ENCODE peak calls at places on chromosomes 16 and 17, in five cellular contexts. One of them, this sample, is unnamed.

GRCh38 chr16:71687853-71688252 is 36.6 kb downstream of the PHLPP2 start:
- DNase-seq in retinal pigment epithelial cell: no peak
- DNase-seq in mesendoderm: no peak
- DNase-seq in naive thymus-derived CD4-positive, alpha-beta T cell: no peak
- DNase-seq in skeletal muscle cell: no peak
- DNase-seq in this sample: no peak

GRCh38 chr17:31390748-31391495 is 553 bp upstream of the RAB11FIP4 start:
- DNase-seq in naive thymus-derived CD4-positive, alpha-beta T cell: no peak
- DNase-seq in skeletal muscle cell: no peak
- DNase-seq in mesendoderm: peak; percentile 32
- DNase-seq in retinal pigment epithelial cell: no peak
- DNase-seq in this sample: no peak

GRCh38 chr16:56513972-56514371 is 5.9 kb downstream of the BBS2 start:
- DNase-seq in mesendoderm: peak; percentile 73
- DNase-seq in retinal pigment epithelial cell: no peak
- DNase-seq in naive thymus-derived CD4-positive, alpha-beta T cell: peak; percentile 59
- DNase-seq in skeletal muscle cell: peak; percentile 36
- DNase-seq in this sample: peak; percentile 85

GRCh38 chr17:8481703-8482102 is 46.0 kb downstream of the NDEL1 start:
- DNase-seq in mesendoderm: no peak
- DNase-seq in skeletal muscle cell: no peak
- DNase-seq in naive thymus-derived CD4-positive, alpha-beta T cell: no peak
- DNase-seq in retinal pigment epithelial cell: no peak
- DNase-seq in this sample: no peak

GRCh38 chr17:45837187-45837586 is 7.5 kb upstream of the SPPL2C start:
- DNase-seq in mesendoderm: no peak
- DNase-seq in retinal pigment epithelial cell: no peak
- DNase-seq in skeletal muscle cell: no peak
- DNase-seq in naive thymus-derived CD4-positive, alpha-beta T cell: no peak
- DNase-seq in this sample: no peak

GRCh38 chr17:80212962-80213650 is 7.0 kb downstream of the SGSH start:
- DNase-seq in retinal pigment epithelial cell: no peak
- DNase-seq in skeletal muscle cell: no peak
- DNase-seq in mesendoderm: no peak
- DNase-seq in naive thymus-derived CD4-positive, alpha-beta T cell: no peak
- DNase-seq in this sample: no peak

GRCh38 chr16:84117482-84117843 is 721 bp upstream of the MBTPS1 start:
- DNase-seq in skeletal muscle cell: no peak
- DNase-seq in mesendoderm: peak; percentile 61
- DNase-seq in retinal pigment epithelial cell: no peak
- DNase-seq in naive thymus-derived CD4-positive, alpha-beta T cell: peak; percentile 51
- DNase-seq in this sample: no peak

GRCh38 chr17:83196088-83196765 is 116.8 kb downstream of the METRNL start:
- DNase-seq in retinal pigment epithelial cell: no peak
- DNase-seq in mesendoderm: no peak
- DNase-seq in skeletal muscle cell: peak; percentile 57
- DNase-seq in naive thymus-derived CD4-positive, alpha-beta T cell: no peak
- DNase-seq in this sample: no peak

GRCh38 chr17:81339180-81339501 is 44.0 kb upstream of the SLC38A10 start:
- DNase-seq in retinal pigment epithelial cell: no peak
- DNase-seq in mesendoderm: peak; percentile 29
- DNase-seq in skeletal muscle cell: no peak
- DNase-seq in naive thymus-derived CD4-positive, alpha-beta T cell: no peak
- DNase-seq in this sample: no peak

GRCh38 chr17:35597604-35598003 is 10.5 kb downstream of the AP2B1 start:
- DNase-seq in retinal pigment epithelial cell: no peak
- DNase-seq in naive thymus-derived CD4-positive, alpha-beta T cell: no peak
- DNase-seq in skeletal muscle cell: no peak
- DNase-seq in mesendoderm: no peak
- DNase-seq in this sample: no peak

GRCh38 chr17:70938311-70938710 is 769.0 kb downstream of the KCNJ2 start:
- DNase-seq in mesendoderm: no peak
- DNase-seq in skeletal muscle cell: no peak
- DNase-seq in retinal pigment epithelial cell: no peak
- DNase-seq in naive thymus-derived CD4-positive, alpha-beta T cell: no peak
- DNase-seq in this sample: peak; percentile 63

GRCh38 chr17:45775148-45775547 is 9.0 kb upstream of the CRHR1 start:
- DNase-seq in retinal pigment epithelial cell: no peak
- DNase-seq in naive thymus-derived CD4-positive, alpha-beta T cell: no peak
- DNase-seq in skeletal muscle cell: no peak
- DNase-seq in mesendoderm: no peak
- DNase-seq in this sample: no peak

GRCh38 chr16:30184430-30185140 is 1.2 kb downstream of the CORO1A start:
- DNase-seq in mesendoderm: no peak
- DNase-seq in naive thymus-derived CD4-positive, alpha-beta T cell: no peak
- DNase-seq in skeletal muscle cell: no peak
- DNase-seq in retinal pigment epithelial cell: no peak
- DNase-seq in this sample: no peak

GRCh38 chr16:87854053-87854906 is 15.0 kb downstream of the SLC7A5 start:
- DNase-seq in retinal pigment epithelial cell: no peak
- DNase-seq in skeletal muscle cell: no peak
- DNase-seq in mesendoderm: no peak
- DNase-seq in naive thymus-derived CD4-positive, alpha-beta T cell: no peak
- DNase-seq in this sample: no peak
- H3K4me3 ChIP-seq in retinal pigment epithelial cell: no peak overlapping the region
- H3K4me3 ChIP-seq in skeletal muscle cell: no peak overlapping the region
- H3K4me3 ChIP-seq in mesendoderm: no peak overlapping the region
- H3K4me3 ChIP-seq in naive thymus-derived CD4-positive, alpha-beta T cell: no peak overlapping the region
- H3K4me3 ChIP-seq in this sample: no peak overlapping the region

GRCh38 chr16:89193021-89193575 is 7.2 kb downstream of the SLC22A31 start:
- DNase-seq in naive thymus-derived CD4-positive, alpha-beta T cell: peak; percentile 49
- DNase-seq in skeletal muscle cell: peak; percentile 65
- DNase-seq in retinal pigment epithelial cell: no peak
- DNase-seq in mesendoderm: peak; percentile 91
- DNase-seq in this sample: peak; percentile 83
- H3K4me3 ChIP-seq in naive thymus-derived CD4-positive, alpha-beta T cell: no peak overlapping the region
- H3K4me3 ChIP-seq in skeletal muscle cell: peak overlapping the region; percentile 36
- H3K4me3 ChIP-seq in retinal pigment epithelial cell: no peak overlapping the region
- H3K4me3 ChIP-seq in mesendoderm: no peak overlapping the region
- H3K4me3 ChIP-seq in this sample: no peak overlapping the region

GRCh38 chr17:69558796-69559195 is 144.3 kb downstream of the MAP2K6 start:
- DNase-seq in retinal pigment epithelial cell: no peak
- DNase-seq in mesendoderm: no peak
- DNase-seq in skeletal muscle cell: no peak
- DNase-seq in naive thymus-derived CD4-positive, alpha-beta T cell: no peak
- DNase-seq in this sample: no peak
- H3K4me3 ChIP-seq in retinal pigment epithelial cell: no peak overlapping the region
- H3K4me3 ChIP-seq in mesendoderm: no peak overlapping the region
- H3K4me3 ChIP-seq in skeletal muscle cell: no peak overlapping the region
- H3K4me3 ChIP-seq in naive thymus-derived CD4-positive, alpha-beta T cell: no peak overlapping the region
- H3K4me3 ChIP-seq in this sample: no peak overlapping the region

GRCh38 chr16:4116328-4117249 is at the start of gene ADCY9:
- DNase-seq in mesendoderm: peak; percentile 86
- DNase-seq in naive thymus-derived CD4-positive, alpha-beta T cell: peak; percentile 80
- DNase-seq in retinal pigment epithelial cell: no peak
- DNase-seq in skeletal muscle cell: no peak
- DNase-seq in this sample: peak; percentile 25

GRCh38 chr16:4114257-4115208 is 1.7 kb downstream of the ADCY9 start:
- DNase-seq in retinal pigment epithelial cell: no peak
- DNase-seq in mesendoderm: no peak
- DNase-seq in naive thymus-derived CD4-positive, alpha-beta T cell: no peak
- DNase-seq in skeletal muscle cell: no peak
- DNase-seq in this sample: no peak

GRCh38 chr16:4115209-4115940 is 867 bp downstream of the ADCY9 start:
- DNase-seq in naive thymus-derived CD4-positive, alpha-beta T cell: peak; percentile 51
- DNase-seq in mesendoderm: peak; percentile 66
- DNase-seq in skeletal muscle cell: peak; percentile 38
- DNase-seq in retinal pigment epithelial cell: no peak
- DNase-seq in this sample: no peak

GRCh38 chr16:4117250-4117578 is 972 bp upstream of the ADCY9 start:
- DNase-seq in skeletal muscle cell: no peak
- DNase-seq in mesendoderm: no peak
- DNase-seq in retinal pigment epithelial cell: no peak
- DNase-seq in naive thymus-derived CD4-positive, alpha-beta T cell: no peak
- DNase-seq in this sample: no peak

DNA sequence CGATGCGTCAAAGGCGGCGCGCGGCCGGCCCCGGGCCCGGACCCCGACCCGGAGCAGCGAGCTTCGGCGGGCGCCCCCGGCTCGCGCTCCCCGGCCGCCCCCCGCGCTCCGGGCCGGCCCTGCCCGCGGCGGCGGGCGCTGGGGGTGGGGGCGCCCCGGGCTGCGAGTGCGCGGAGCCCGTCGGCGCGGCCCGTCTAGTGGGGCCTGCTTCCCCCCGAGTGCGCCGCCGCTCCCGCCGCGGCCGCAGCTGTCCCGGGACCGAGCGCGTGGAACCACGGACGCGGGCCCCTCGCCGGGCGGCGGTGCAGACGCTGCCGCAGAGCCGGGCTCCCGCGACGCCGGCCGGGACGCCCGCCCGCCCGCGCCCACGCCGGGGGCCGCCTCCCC is 308 bp downstream of the ADCY9 start:
- DNase-seq in naive thymus-derived CD4-positive, alpha-beta T cell: no peak
- DNase-seq in retinal pigment epithelial cell: no peak
- DNase-seq in mesendoderm: no peak
- DNase-seq in skeletal muscle cell: no peak
- DNase-seq in this sample: no peak
- H3K4me3 ChIP-seq in naive thymus-derived CD4-positive, alpha-beta T cell: no peak overlapping the region
- H3K4me3 ChIP-seq in retinal pigment epithelial cell: peak overlapping the region; percentile 44
- H3K4me3 ChIP-seq in mesendoderm: no peak overlapping the region
- H3K4me3 ChIP-seq in skeletal muscle cell: peak overlapping the region; percentile 55
- H3K4me3 ChIP-seq in this sample: peak overlapping the region; percentile 42

GRCh38 chr17:57534863-57535651 is 210.0 kb downstream of the CCDC182 start:
- DNase-seq in skeletal muscle cell: no peak
- DNase-seq in retinal pigment epithelial cell: no peak
- DNase-seq in mesendoderm: peak; percentile 59
- DNase-seq in naive thymus-derived CD4-positive, alpha-beta T cell: no peak
- DNase-seq in this sample: peak; percentile 95

GRCh38 chr17:57532556-57532955 is 212.5 kb downstream of the CCDC182 start:
- DNase-seq in retinal pigment epithelial cell: no peak
- DNase-seq in skeletal muscle cell: no peak
- DNase-seq in naive thymus-derived CD4-positive, alpha-beta T cell: no peak
- DNase-seq in mesendoderm: no peak
- DNase-seq in this sample: peak; percentile 10

GRCh38 chr17:57532966-57533365 is 212.1 kb downstream of the CCDC182 start:
- DNase-seq in naive thymus-derived CD4-positive, alpha-beta T cell: no peak
- DNase-seq in skeletal muscle cell: no peak
- DNase-seq in mesendoderm: no peak
- DNase-seq in retinal pigment epithelial cell: no peak
- DNase-seq in this sample: no peak

GRCh38 chr17:57535652-57536018 is 209.5 kb downstream of the CCDC182 start:
- DNase-seq in retinal pigment epithelial cell: no peak
- DNase-seq in mesendoderm: no peak
- DNase-seq in skeletal muscle cell: no peak
- DNase-seq in naive thymus-derived CD4-positive, alpha-beta T cell: no peak
- DNase-seq in this sample: peak; percentile 76

GRCh38 chr17:57533684-57534305 is 211.3 kb downstream of the CCDC182 start:
- DNase-seq in naive thymus-derived CD4-positive, alpha-beta T cell: no peak
- DNase-seq in retinal pigment epithelial cell: no peak
- DNase-seq in mesendoderm: no peak
- DNase-seq in skeletal muscle cell: no peak
- DNase-seq in this sample: no peak
- H3K4me3 ChIP-seq in naive thymus-derived CD4-positive, alpha-beta T cell: no peak overlapping the region
- H3K4me3 ChIP-seq in retinal pigment epithelial cell: no peak overlapping the region
- H3K4me3 ChIP-seq in mesendoderm: no peak overlapping the region
- H3K4me3 ChIP-seq in skeletal muscle cell: no peak overlapping the region
- H3K4me3 ChIP-seq in this sample: no peak overlapping the region

GRCh38 chr17:50057521-50057991 is 1.6 kb downstream of the ITGA3 start:
- DNase-seq in naive thymus-derived CD4-positive, alpha-beta T cell: no peak
- DNase-seq in mesendoderm: no peak
- DNase-seq in skeletal muscle cell: no peak
- DNase-seq in retinal pigment epithelial cell: no peak
- DNase-seq in this sample: no peak
- H3K4me3 ChIP-seq in naive thymus-derived CD4-positive, alpha-beta T cell: no peak overlapping the region
- H3K4me3 ChIP-seq in mesendoderm: no peak overlapping the region
- H3K4me3 ChIP-seq in skeletal muscle cell: peak overlapping the region; percentile 78
- H3K4me3 ChIP-seq in retinal pigment epithelial cell: peak overlapping the region; percentile 94
- H3K4me3 ChIP-seq in this sample: no peak overlapping the region

This sample was measured in LNCaP clone FGC.